ENCODE peak calls at places on chromosomes 1 and 21, in eight cellular contexts. C is HTR-8/SVneo; O is left colon; W is stimulated activated effector memory CD8-positive, alpha-beta T cell treated with anti-CD3 and anti-CD28 coated beads, Interleukin-12 subunit alpha, Interleukin-12 subunit beta, amount 100 ng/mL, for 72 hours; V is activated naive CD4-positive, alpha-beta T cell treated with anti-CD3 and anti-CD28 coated beads, Interleukin-2, amount 50 U/mL, for 16 hours; E is fibroblast of mammary gland; B is astrocyte of the spinal cord; Z is T-helper 9 cell. T is an unnamed sample.
A peak's percentile ranks its signal among the peaks of the same experiment; 100 is the strongest.

GRCh38 chr1:7456683-7457082 is 314.4 kb upstream of the VAMP3 start:
- DNase-seq in C (no peak), Z (no peak), V (no peak), E (no peak), W (no peak), O (no peak), B (no peak), T (no peak)

GRCh38 chr1:65001238-65001792 is 35.0 kb upstream of the JAK1 start:
- DNase-seq in B (peak; percentile 38), V (peak; percentile 78), W (peak; percentile 82), E (peak; percentile 74), Z (peak; percentile 61), C (peak; percentile 70), O (peak; percentile 60), T (peak; percentile 28)

GRCh38 chr1:240426056-240426455 is 185.9 kb downstream of the GREM2 start:
- DNase-seq in W (no peak), O (no peak), V (no peak), B (no peak), Z (no peak), C (no peak), E (no peak), T (no peak)

GRCh38 chr1:167722152-167722869 is 529 bp downstream of the MPZL1 start:
- DNase-seq in B (peak; percentile 25), E (peak; percentile 36), C (peak; percentile 41), O (peak; percentile 44), Z (peak; percentile 28), V (no peak), W (no peak), T (peak; percentile 54)

GRCh38 chr1:151619489-151620093 is 7.7 kb downstream of the SNX27 start:
- DNase-seq in Z (no peak), W (no peak), O (no peak), B (peak; percentile 65), V (no peak), E (peak; percentile 57), C (no peak), T (no peak)

GRCh38 chr1:11784993-11785769 is 20.6 kb downstream of the MTHFR start:
- DNase-seq in W (peak; percentile 76), C (peak; percentile 66), B (peak; percentile 50), V (peak; percentile 38), E (peak; percentile 53), O (peak; percentile 54), Z (peak; percentile 20), T (peak; percentile 72)

GRCh38 chr1:99266731-99267130 is 2.4 kb downstream of the PLPPR4 start:
- DNase-seq in E (peak; percentile 71), O (no peak), B (peak; percentile 74), Z (no peak), V (no peak), C (no peak), W (no peak), T (no peak)

GRCh38 chr1:212256404-212256803 is 28.8 kb upstream of the PPP2R5A start:
- DNase-seq in O (no peak), Z (peak; percentile 10), W (peak; percentile 57), E (no peak), B (no peak), V (no peak), C (no peak), T (no peak)

GRCh38 chr1:160117300-160117699 is 1.7 kb downstream of the ATP1A2 start:
- DNase-seq in Z (no peak), W (no peak), B (no peak), C (no peak), E (no peak), O (no peak), V (no peak), T (no peak)

GRCh38 chr1:34167091-34167788 is 2.2 kb upstream of the CSMD2 start:
- DNase-seq in E (no peak), B (no peak), C (no peak), Z (no peak), W (no peak), O (no peak), V (no peak), T (no peak)

GRCh38 chr1:23865543-23865930 is 2.6 kb downstream of the FUCA1 start:
- DNase-seq in W (no peak), E (peak; percentile 28), C (peak; percentile 71), V (no peak), B (peak; percentile 88), O (peak; percentile 36), Z (no peak), T (no peak)

GRCh38 chr1:42008264-42008663 is 89.5 kb upstream of the HIVEP3 start:
- DNase-seq in B (no peak), V (no peak), Z (no peak), C (no peak), W (no peak), E (no peak), O (no peak), T (no peak)

GRCh38 chr1:206001476-206001888 is 1.7 kb downstream of the RAB7B start:
- DNase-seq in Z (no peak), W (no peak), C (peak; percentile 90), B (peak; percentile 92), E (peak; percentile 97), O (peak; percentile 31), V (peak; percentile 32), T (no peak)

GRCh38 chr1:218430802-218431201 is 85.7 kb downstream of the TGFB2 start:
- DNase-seq in O (no peak), V (no peak), C (no peak), Z (no peak), W (no peak), E (no peak), B (no peak), T (no peak)

GRCh38 chr1:234610061-234610581 is at the start of gene IRF2BP2:
- DNase-seq in W (peak; percentile 89), C (peak; percentile 73), Z (peak; percentile 70), V (peak; percentile 80), O (peak; percentile 84), E (peak; percentile 75), B (peak; percentile 85), T (peak; percentile 84)

GRCh38 chr21:45753445-45753844 is 109.9 kb downstream of the PCBP3 start:
- DNase-seq in V (no peak), O (no peak), W (no peak), C (no peak), Z (no peak), E (no peak), B (no peak), T (no peak)

GRCh38 chr1:2495026-2495425 is 18.9 kb downstream of the PLCH2 start:
- DNase-seq in V (no peak), E (no peak), Z (no peak), B (no peak), W (no peak), C (no peak), O (no peak), T (no peak)

GRCh38 chr1:76425843-76426145 is 351.2 kb downstream of the ST6GALNAC3 start:
- DNase-seq in C (no peak), B (peak; percentile 66), O (no peak), V (no peak), E (peak; percentile 77), W (no peak), Z (no peak), T (no peak)

GRCh38 chr1:36083219-36083618 is 675 bp upstream of the TEKT2 start:
- DNase-seq in Z (no peak), B (no peak), W (no peak), V (no peak), O (no peak), E (no peak), C (no peak), T (no peak)

GRCh38 chr1:113946668-113947387 is 17.7 kb downstream of the HIPK1 start:
- DNase-seq in Z (no peak), V (no peak), O (no peak), B (peak; percentile 6), C (no peak), E (no peak), W (no peak), T (no peak)

GRCh38 chr1:241464985-241465384 is 54.6 kb downstream of the FH start:
- DNase-seq in O (no peak), E (no peak), Z (no peak), C (no peak), V (no peak), B (no peak), W (no peak), T (no peak)